ENCODE peak calls at places on chromosomes 1 and 21, in seven cellular contexts. Z, S, E, P, O, H and W are unnamed samples.

GRCh38 chr1:17875171-17875881 is 120.2 kb downstream of the ACTL8 start:
- DNase-seq in Z (no peak), O (no peak), P (peak; percentile 38), S (no peak), H (no peak), E (no peak), W (peak; percentile 31)

GRCh38 chr21:43653626-43654025 is 5.7 kb downstream of the HSF2BP start:
- DNase-seq in P (no peak), Z (no peak), E (no peak), H (no peak), O (no peak), S (no peak), W (no peak)

GRCh38 chr21:35565204-35565611 is 495.1 kb downstream of the SETD4 start:
- DNase-seq in O (no peak), E (no peak), H (peak; percentile 86), P (peak; percentile 92), S (no peak), Z (no peak), W (peak; percentile 91)

GRCh38 chr1:41578712-41579335 is 94.3 kb upstream of the EDN2 start:
- DNase-seq in O (no peak), E (peak; percentile 62), Z (no peak), S (no peak), P (peak; percentile 20), H (peak; percentile 59), W (peak; percentile 65)

GRCh38 chr1:107926436-107927080 is 38.4 kb downstream of the VAV3 start:
- DNase-seq in O (no peak), E (no peak), H (no peak), Z (no peak), S (no peak), P (no peak), W (peak; percentile 37)

GRCh38 chr1:81702903-81703302 is 97.8 kb upstream of the ADGRL2 start:
- DNase-seq in E (no peak), Z (no peak), P (peak; percentile 95), O (no peak), H (no peak), S (no peak), W (peak; percentile 98)

GRCh38 chr1:201750934-201751333 is 78.0 kb upstream of the IPO9 start:
- DNase-seq in P (peak; percentile 80), E (no peak), H (no peak), Z (no peak), S (no peak), O (no peak), W (peak; percentile 91)

GRCh38 chr21:36852293-36852692 is 114.2 kb downstream of the HLCS start:
- DNase-seq in P (no peak), O (no peak), H (no peak), E (no peak), Z (no peak), S (peak; percentile 10), W (no peak)

GRCh38 chr1:10686404-10687040 is 109.9 kb downstream of the CASZ1 start:
- DNase-seq in E (no peak), O (no peak), H (no peak), P (no peak), S (no peak), Z (no peak), W (no peak)

GRCh38 chr1:26025517-26025916 is 3.9 kb downstream of the EXTL1 start:
- DNase-seq in O (no peak), P (no peak), E (no peak), H (no peak), S (no peak), Z (no peak), W (no peak)

GRCh38 chr1:201486158-201486557 is 17.2 kb upstream of the PHLDA3 start:
- DNase-seq in E (no peak), H (no peak), O (no peak), S (no peak), Z (no peak), P (no peak), W (peak; percentile 85)

GRCh38 chr1:206445861-206446495 is 24.3 kb upstream of the IKBKE start:
- DNase-seq in E (no peak), P (no peak), O (peak; percentile 96), S (no peak), H (no peak), Z (no peak), W (no peak)

GRCh38 chr1:156151093-156151688 is 2.2 kb upstream of the SEMA4A start:
- DNase-seq in O (no peak), P (peak; percentile 40), E (no peak), S (no peak), Z (no peak), H (no peak), W (peak; percentile 39)

GRCh38 chr1:234881893-234882771 is 246.5 kb downstream of the TOMM20 start:
- DNase-seq in P (no peak), H (no peak), O (no peak), Z (no peak), S (no peak), E (no peak), W (no peak)

GRCh38 chr21:45642122-45642813 is 1.3 kb upstream of the PCBP3 start:
- DNase-seq in O (no peak), S (no peak), E (no peak), Z (no peak), H (no peak), P (no peak), W (no peak)

GRCh38 chr1:12206792-12207424 is 22.9 kb upstream of the VPS13D start:
- DNase-seq in H (no peak), Z (no peak), E (no peak), S (no peak), O (no peak), P (no peak), W (no peak)

GRCh38 chr1:118905671-118906070 is 82.5 kb downstream of the TBX15 start:
- DNase-seq in S (no peak), Z (no peak), P (no peak), O (no peak), E (no peak), H (no peak), W (no peak)

GRCh38 chr1:94528271-94528670 is 13.3 kb downstream of the F3 start:
- DNase-seq in P (no peak), Z (no peak), O (no peak), S (no peak), E (no peak), H (no peak), W (peak; percentile 39)

GRCh38 chr1:79711001-79711431 is 704.5 kb upstream of the ADGRL4 start:
- DNase-seq in P (peak; percentile 10), H (no peak), Z (no peak), O (no peak), S (no peak), E (no peak), W (peak; percentile 37)

GRCh38 chr1:15455522-15455921 is 1.0 kb upstream of the CELA2A start:
- DNase-seq in S (no peak), H (no peak), E (no peak), Z (no peak), O (no peak), P (no peak), W (peak; percentile 58)

GRCh38 chr1:9687876-9688582 is 36.5 kb downstream of the PIK3CD start:
- DNase-seq in E (peak; percentile 27), Z (peak; percentile 51), O (no peak), P (peak; percentile 29), H (no peak), S (no peak), W (peak; percentile 40)

GRCh38 chr1:112954059-112954458 is 1.9 kb downstream of the SLC16A1 start:
- DNase-seq in P (no peak), S (no peak), H (no peak), E (no peak), O (no peak), Z (no peak), W (no peak)

GRCh38 chr1:79981483-79981882 is 975.0 kb upstream of the ADGRL4 start:
- DNase-seq in H (no peak), S (no peak), E (no peak), P (no peak), Z (no peak), O (no peak), W (no peak)